ENCODE peak calls at places on chromosome 1, in four cellular contexts. M is ureter, D is left ventricle myocardium inferior, U is heart right ventricle. C is an unnamed sample.

GRCh38 chr1:180428782-180429695 is 73.3 kb downstream of the ACBD6 start:
- DNase-seq in M (no peak), D (no peak), U (no peak), C (no peak)

GRCh38 chr1:152880907-152881306 is 2.8 kb downstream of the SMCP start:
- DNase-seq in U (no peak), M (no peak), D (no peak), C (no peak)

GRCh38 chr1:48979940-48980339 is 203.2 kb upstream of the BEND5 start:
- DNase-seq in U (no peak), D (no peak), M (no peak), C (no peak)

GRCh38 chr1:158013840-158014520 is 20.5 kb downstream of the KIRREL1 start:
- DNase-seq in D (no peak), M (no peak), U (no peak), C (no peak)

GRCh38 chr1:110053557-110054428 is 16.7 kb downstream of the ALX3 start:
- DNase-seq in D (peak; percentile 71), M (peak; percentile 70), U (peak; percentile 62), C (peak; percentile 83)

GRCh38 chr1:15152318-15153183 is 996 bp upstream of the TMEM51 start:
- DNase-seq in M (peak; percentile 91), U (peak; percentile 83), D (peak; percentile 82), C (peak; percentile 86)

GRCh38 chr1:38781872-38782617 is 77.5 kb downstream of the RRAGC start:
- DNase-seq in U (no peak), D (no peak), M (no peak), C (no peak)

GRCh38 chr1:109269981-109270622 is 12.8 kb downstream of the PSRC1 start:
- DNase-seq in U (no peak), D (no peak), M (no peak), C (peak; percentile 35)

GRCh38 chr1:173392895-173393654 is 84.1 kb upstream of the PRDX6 start:
- DNase-seq in U (no peak), M (no peak), D (no peak), C (no peak)

GRCh38 chr1:172472495-172472894 is 28.6 kb upstream of the PIGC start:
- DNase-seq in M (no peak), D (no peak), U (no peak), C (no peak)

GRCh38 chr1:151130837-151131586 is 15.4 kb downstream of the SEMA6C start:
- DNase-seq in D (peak; percentile 85), M (peak; percentile 90), U (peak; percentile 85), C (peak; percentile 88)

GRCh38 chr1:180896161-180896560 is 16.5 kb upstream of the KIAA1614 start:
- DNase-seq in D (no peak), U (no peak), M (no peak), C (no peak)

GRCh38 chr1:198167436-198167934 is 10.7 kb downstream of the NEK7 start:
- DNase-seq in D (no peak), M (no peak), U (peak; percentile 30), C (no peak)

GRCh38 chr1:8023287-8023994 is 2.7 kb downstream of the ERRFI1 start:
- DNase-seq in D (no peak), U (no peak), M (no peak), C (no peak)

GRCh38 chr1:207925210-207925609 is 14.3 kb upstream of the CD34 start:
- DNase-seq in U (peak; percentile 44), D (peak; percentile 59), M (no peak), C (peak; percentile 79)

GRCh38 chr1:11960710-11961109 is 19.5 kb upstream of the MFN2 start:
- DNase-seq in U (no peak), M (no peak), D (no peak), C (peak; percentile 82)

GRCh38 chr1:7389201-7389785 is 381.8 kb upstream of the VAMP3 start:
- DNase-seq in U (peak; percentile 6), D (peak; percentile 14), M (peak; percentile 29), C (no peak)

GRCh38 chr1:234108921-234109320 is 204.4 kb downstream of the SLC35F3 start:
- DNase-seq in U (no peak), M (no peak), D (no peak), C (no peak)

GRCh38 chr1:9417695-9418094 is 121.6 kb upstream of the SLC25A33 start:
- DNase-seq in M (no peak), D (no peak), U (no peak), C (no peak)

GRCh38 chr1:207289756-207290155 is 31.7 kb upstream of the CD55 start:
- DNase-seq in D (no peak), U (no peak), M (no peak), C (no peak)

GRCh38 chr1:26852701-26853100 is 10.2 kb upstream of the SFN start:
- DNase-seq in U (no peak), M (no peak), D (no peak), C (no peak)

GRCh38 chr1:230141002-230141648 is 74.1 kb downstream of the GALNT2 start:
- DNase-seq in U (no peak), M (no peak), D (no peak), C (no peak)

GRCh38 chr1:161119017-161119378 is 1.1 kb downstream of the NIT1 start:
- DNase-seq in D (peak; percentile 47), M (no peak), U (peak; percentile 58), C (peak; percentile 72)

GRCh38 chr1:103107696-103108524 is at the start of gene COL11A1:
- DNase-seq in M (no peak), U (no peak), D (no peak), C (peak; percentile 16)

GRCh38 chr1:99648107-99648506 is 2.2 kb downstream of the PALMD start:
- DNase-seq in M (no peak), U (peak; percentile 88), D (peak; percentile 73), C (peak; percentile 73)

GRCh38 chr1:201958348-201958747 is 3.0 kb downstream of the TIMM17A start:
- DNase-seq in D (no peak), M (no peak), U (no peak), C (no peak)

GRCh38 chr1:25486602-25487001 is 55.9 kb downstream of the MACO1 start:
- DNase-seq in M (no peak), D (no peak), U (no peak), C (no peak)

GRCh38 chr1:147202576-147202975 is 22.6 kb downstream of the FMO5 start:
- DNase-seq in M (no peak), D (no peak), U (no peak), C (no peak)

GRCh38 chr1:42963378-42964005 is 4.8 kb upstream of the SLC2A1 start:
- DNase-seq in D (no peak), U (no peak), M (no peak), C (no peak)

GRCh38 chr1:243793298-243793697 is 56.7 kb downstream of the AKT3 start:
- DNase-seq in D (no peak), U (no peak), M (no peak), C (no peak)

GRCh38 chr1:19359357-19359756 is 47.2 kb downstream of the SLC66A1 start:
- DNase-seq in M (no peak), U (no peak), D (no peak), C (no peak)

GRCh38 chr1:246107516-246108277 is 399.4 kb downstream of the SMYD3 start:
- DNase-seq in U (no peak), M (no peak), D (no peak), C (no peak)

GRCh38 chr1:223304931-223305330 is 59.0 kb downstream of the SUSD4 start:
- DNase-seq in D (no peak), U (no peak), M (no peak), C (no peak)

GRCh38 chr1:236334893-236335545 is 53.3 kb upstream of the ERO1B start:
- DNase-seq in U (no peak), D (no peak), M (no peak), C (no peak)

GRCh38 chr1:119159096-119159495 is 18.6 kb upstream of the WARS2 start:
- DNase-seq in U (no peak), D (no peak), M (no peak), C (no peak)

GRCh38 chr1:18354657-18355056 is 126.1 kb upstream of the KLHDC7A start:
- DNase-seq in M (no peak), U (no peak), D (no peak), C (no peak)